ENCODE peak calls at places on chromosomes 6 and 20, in four cellular contexts. X is CD8-positive, alpha-beta T cell; Z is fibroblast of lung; N is heart right ventricle. V is an unnamed sample. For H3K36me3, the result is how much of the 10 kb centered on the place peaks cover.

GRCh38 chr6:127164555-127164954 is 46.1 kb downstream of the RSPO3 start:
- DNase-seq in Z (peak), X (no peak), N (no peak), V (no peak)

GRCh38 chr6:13709698-13710551 is 1.7 kb downstream of the RANBP9 start:
- DNase-seq in Z (peak), N (no peak), X (peak), V (peak)

GRCh38 chr20:13790708-13791107 is 5.9 kb downstream of the NDUFAF5 start:
- DNase-seq in N (no peak), X (no peak), Z (no peak), V (no peak)

GRCh38 chr6:95923518-95923917 is 92.3 kb upstream of the FUT9 start:
- DNase-seq in X (no peak), Z (no peak), N (no peak), V (no peak)

GRCh38 chr6:125154184-125155135 is 887 bp downstream of the TPD52L1 start:
- DNase-seq in N (no peak), X (no peak), Z (no peak), V (peak)

GRCh38 chr20:20237093-20237959 is 130.6 kb upstream of the INSM1 start:
- DNase-seq in N (peak), Z (peak), X (peak), V (peak)

GRCh38 chr20:44720994-44721784 is 6.0 kb downstream of the CCN5 start:
- DNase-seq in Z (peak), X (no peak), N (no peak), V (no peak)

GRCh38 chr6:80767808-80768207 is 661.3 kb downstream of the BCKDHB start:
- DNase-seq in X (no peak), N (peak), Z (peak), V (no peak)

GRCh38 chr20:24778585-24779031 is 170.5 kb upstream of the CST7 start:
- DNase-seq in X (no peak), N (no peak), Z (no peak), V (no peak)

GRCh38 chr6:98827295-98828159 is 6.8 kb upstream of the POU3F2 start:
- DNase-seq in N (no peak), X (no peak), Z (no peak), V (no peak)

GRCh38 chr6:169967687-169968086 is 216.3 kb downstream of the ERMARD start:
- DNase-seq in X (no peak), Z (no peak), N (no peak), V (no peak)

GRCh38 chr6:4564746-4565145 is 211.5 kb upstream of the CDYL start:
- DNase-seq in X (no peak), N (no peak), Z (no peak), V (no peak)

GRCh38 chr6:170053966-170054661 is 236.8 kb downstream of the DLL1 start:
- DNase-seq in N (peak), X (no peak), Z (no peak), V (no peak)

GRCh38 chr6:134549854-134550253 is 231.9 kb upstream of the SGK1 start:
- DNase-seq in Z (no peak), X (no peak), N (no peak), V (no peak)

GRCh38 chr20:50745634-50746137 is 14.3 kb downstream of the PARD6B start:
- DNase-seq in N (no peak), X (no peak), Z (no peak), V (no peak)

GRCh38 chr6:163243083-163243482 is 171.4 kb upstream of the QKI start:
- DNase-seq in Z (no peak), X (no peak), N (peak), V (no peak)

GRCh38 chr6:43369174-43370002 is at the start of gene ZNF318:
- DNase-seq in X (peak), N (peak), Z (peak), V (peak)

GRCh38 chr20:31945790-31946189 is 6.1 kb downstream of the PDRG1 start:
- DNase-seq in N (no peak), X (no peak), Z (peak), V (no peak)

GRCh38 chr6:110181131-110182027 is 1.2 kb downstream of the CDC40 start:
- DNase-seq in N (no peak), Z (peak), X (no peak), V (no peak)

GRCh38 chr6:31877651-31878161 is 1.1 kb downstream of the SLC44A4 start:
- DNase-seq in N (no peak), X (no peak), Z (no peak), V (no peak)

GRCh38 chr6:84847349-84848160 is 83.2 kb upstream of the TBX18 start:
- DNase-seq in Z (peak), X (no peak), N (no peak), V (no peak)

GRCh38 chr20:23190557-23190956 is 104.4 kb upstream of the CD93 start:
- DNase-seq in X (no peak), Z (no peak), N (no peak), V (no peak)

GRCh38 chr6:24663198-24663597 is 3.5 kb downstream of the TDP2 start:
- DNase-seq in X (no peak), Z (no peak), N (no peak), V (no peak)

GRCh38 chr20:5181492-5181891 is 54.7 kb downstream of the CDS2 start:
- DNase-seq in Z (no peak), X (no peak), N (no peak), V (no peak)

GRCh38 chr6:8063762-8064637 is at the start of gene BLOC1S5:
- DNase-seq in N (peak), Z (peak), X (peak), V (peak)

GRCh38 chr20:24097051-24097450 is 108.5 kb upstream of the GGTLC1 start:
- DNase-seq in X (no peak), Z (no peak), N (no peak), V (no peak)

GRCh38 chr6:96522469-96523009 is 933 bp downstream of the UFL1 start:
- DNase-seq in X (no peak), N (no peak), Z (peak), V (no peak)

GRCh38 chr6:114100421-114100820 is 129.5 kb upstream of the HDAC2 start:
- DNase-seq in Z (peak), N (no peak), X (no peak), V (no peak)

GRCh38 chr20:44053046-44053445 is 133.9 kb downstream of the JPH2 start:
- DNase-seq in Z (no peak), N (no peak), X (no peak), V (no peak)

GRCh38 chr20:22700387-22700786 is 116.0 kb upstream of the FOXA2 start:
- DNase-seq in X (no peak), Z (no peak), N (no peak), V (no peak)

GRCh38 chr6:8059129-8059528 is 5.1 kb downstream of the BLOC1S5 start:
- DNase-seq in Z (peak), X (no peak), N (no peak), V (no peak)

GRCh38 chr6:158460602-158461092 is 99.2 kb upstream of the TMEM181 start:
- DNase-seq in X (no peak), Z (peak), N (no peak), V (no peak)

GRCh38 chr6:116685437-116685993 is 4.5 kb downstream of the KPNA5 start:
- DNase-seq in N (no peak), X (no peak), Z (peak), V (no peak)

GRCh38 chr6:116680880-116681672 is at the start of gene KPNA5:
- DNase-seq in N (peak), X (peak), Z (peak), V (peak)

DNA sequence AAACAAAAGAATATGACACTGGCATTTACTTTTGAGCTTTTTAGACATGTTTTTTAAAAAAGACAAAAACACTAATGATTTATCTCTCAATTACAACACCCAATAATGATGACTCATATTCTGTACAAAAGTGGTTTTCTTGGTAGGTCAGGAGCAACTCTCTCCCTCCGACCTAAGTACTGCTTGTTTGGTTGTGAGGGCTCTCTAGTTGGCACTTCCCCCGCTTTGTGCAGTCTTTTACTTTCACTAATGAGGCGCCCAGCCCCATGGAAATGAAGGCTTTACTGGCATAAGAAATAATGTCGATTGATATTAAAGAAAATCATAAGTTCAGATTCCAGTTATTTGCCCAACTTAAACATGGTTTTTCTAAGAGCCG is 1.3 kb downstream of the KPNA5 start:
- DNase-seq in X (peak), N (no peak), Z (peak), V (peak)
- H3K27ac ChIP-seq in X (peak), N (peak), Z (no peak), V (peak)

DNA sequence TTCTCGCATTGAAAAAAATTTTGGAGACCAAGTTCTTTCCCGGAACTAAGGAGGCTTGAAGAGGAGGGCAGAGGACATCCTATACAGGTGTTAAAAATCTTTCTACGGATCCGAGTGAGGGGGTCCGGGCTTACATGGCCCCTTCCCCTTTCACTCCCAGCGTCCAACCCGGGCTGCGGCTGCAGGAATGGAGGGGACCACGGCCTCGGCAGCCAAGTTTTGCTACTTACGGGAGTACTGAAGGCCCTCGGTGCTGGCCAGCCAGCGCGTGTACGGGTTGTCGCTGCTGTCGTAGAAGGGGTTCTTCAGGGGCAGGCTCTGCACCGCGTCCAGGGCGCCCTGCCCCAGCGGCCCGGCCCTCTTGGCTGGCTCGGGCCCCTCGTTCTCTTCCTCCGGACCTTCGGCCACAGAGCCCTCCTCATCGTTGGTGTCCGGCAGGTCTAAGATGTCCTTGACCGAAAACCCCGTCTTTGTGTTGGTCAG is 642 bp downstream of the NKX2-2 start:
- DNase-seq in N (no peak), Z (no peak), X (no peak), V (no peak)
- H3K36me3 ChIP-seq in N (under half), Z (under half), X (under half), V (under half)

GRCh38 chr6:91442342-91442741 is 855.5 kb upstream of the MAP3K7 start:
- DNase-seq in Z (no peak), N (no peak), X (no peak), V (no peak)
- H3K27ac ChIP-seq in Z (no peak), N (no peak), X (no peak), V (no peak)

GRCh38 chr6:155275808-155276480 is 12.1 kb downstream of the CLDN20 start:
- DNase-seq in N (no peak), Z (no peak), X (no peak), V (no peak)

GRCh38 chr6:155274533-155274932 is 10.7 kb downstream of the CLDN20 start:
- DNase-seq in Z (peak), N (no peak), X (no peak), V (no peak)

GRCh38 chr6:155278319-155279049 is 14.7 kb downstream of the CLDN20 start:
- DNase-seq in X (no peak), N (no peak), Z (no peak), V (no peak)

GRCh38 chr6:155274106-155274505 is 10.3 kb downstream of the CLDN20 start:
- DNase-seq in N (no peak), Z (peak), X (no peak), V (no peak)

DNA sequence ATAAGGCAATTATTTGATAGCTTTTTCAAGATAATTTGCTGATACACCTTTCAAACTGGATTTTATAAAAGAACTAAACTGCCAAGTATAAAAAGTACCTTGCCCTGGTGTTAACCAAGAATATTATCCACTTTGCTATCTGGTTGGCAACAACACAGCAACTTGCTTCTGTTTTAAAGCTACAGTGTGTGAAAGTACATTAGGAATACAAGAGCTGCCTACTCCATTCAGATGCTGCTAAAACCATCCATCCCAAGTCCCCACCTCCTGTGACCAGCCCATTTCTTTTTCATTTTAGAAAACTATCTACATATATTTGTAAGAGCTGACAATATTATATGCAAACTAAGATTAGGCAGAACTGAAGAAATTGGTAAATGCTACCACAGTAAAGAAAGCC is 12.8 kb downstream of the CLDN20 start:
- DNase-seq in Z (no peak), N (no peak), X (no peak), V (no peak)
- H3K36me3 ChIP-seq in Z (under half), N (under half), X (under half), V (under half)

GRCh38 chr20:49415005-49415663 is 67.3 kb downstream of the KCNB1 start:
- DNase-seq in X (no peak), N (no peak), Z (no peak), V (no peak)
- H3K27ac ChIP-seq in X (no peak), N (no peak), Z (no peak), V (no peak)

DNA sequence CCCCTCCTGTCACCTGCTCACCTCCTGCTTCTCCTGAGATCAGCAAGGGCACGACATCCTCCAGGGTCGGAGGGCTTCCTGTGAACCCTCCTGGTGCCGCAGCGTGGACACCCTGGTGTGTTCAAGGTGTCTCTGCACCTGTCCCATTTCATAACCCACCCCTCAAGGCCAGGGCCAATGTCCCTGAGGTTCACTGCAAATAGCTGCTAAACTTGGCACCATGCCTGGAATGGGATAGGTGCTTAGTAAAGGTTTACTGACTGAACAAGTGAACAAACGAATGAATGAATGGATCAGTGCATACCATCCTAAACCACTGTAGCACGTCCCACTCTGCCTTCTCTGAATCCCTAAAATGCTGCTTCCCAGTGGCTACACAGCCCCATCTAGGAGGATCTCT is 35.0 kb downstream of the SIRPA start:
- DNase-seq in N (no peak), X (no peak), Z (no peak), V (no peak)
- H3K36me3 ChIP-seq in N (half or more), X (under half), Z (under half), V (under half)

DNA sequence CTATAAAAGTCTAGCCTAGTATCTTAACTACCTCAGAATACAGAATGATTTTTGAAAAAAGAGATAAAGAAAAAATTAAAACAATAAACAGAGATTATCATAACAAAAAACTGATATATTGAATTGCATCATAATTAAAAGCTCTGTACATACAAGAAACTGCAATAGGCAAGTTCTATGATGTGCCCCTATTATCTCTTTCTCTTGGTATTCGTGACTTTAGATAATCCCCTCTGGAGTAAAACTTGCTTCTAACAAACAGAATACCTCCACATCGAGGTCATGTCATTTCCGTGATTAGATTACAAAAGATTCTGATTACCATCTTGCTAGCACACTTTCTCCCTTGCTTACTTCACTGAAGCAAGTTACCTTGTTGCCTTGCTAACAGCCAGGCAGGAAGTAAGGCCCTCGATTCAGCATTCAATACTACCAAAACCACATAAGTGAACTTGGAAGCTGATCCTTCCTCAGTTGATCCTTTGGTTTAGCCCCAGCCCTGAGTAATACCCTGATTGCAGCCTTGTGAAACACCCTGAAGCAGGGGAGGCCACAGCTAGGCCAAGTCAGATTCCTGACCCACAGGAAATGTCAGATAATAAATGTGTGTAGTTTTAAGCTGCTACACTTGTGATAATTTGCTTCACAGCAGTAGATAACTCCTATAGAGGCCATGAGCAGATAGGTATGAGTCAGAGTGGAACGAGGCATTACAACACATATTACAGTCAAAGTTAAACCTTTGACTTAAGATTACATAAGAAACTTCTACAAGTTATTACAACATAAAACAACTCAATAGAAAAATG is 53.7 kb upstream of the TMX4 start:
- DNase-seq in Z (peak), X (no peak), N (no peak), V (peak)
- H3K27ac ChIP-seq in Z (peak), X (no peak), N (no peak), V (peak)

GRCh38 chr6:17630511-17631073 is 30.5 kb downstream of the FAM8A1 start:
- DNase-seq in N (no peak), X (no peak), Z (peak), V (no peak)
- H3K36me3 ChIP-seq in N (half or more), X (under half), Z (under half), V (half or more)

GRCh38 chr6:3011592-3011991 is 11.9 kb downstream of the NQO2 start:
- DNase-seq in N (no peak), X (no peak), Z (peak), V (no peak)
- H3K27ac ChIP-seq in N (no peak), X (no peak), Z (no peak), V (no peak)